ENCODE peak calls at places on chromosomes 7 and 10, in eight cellular contexts. G is cardiac muscle cell, F is brain microvascular endothelial cell, A is fibroblast of mammary gland, S is AG09309, E is Caco-2, I is body of pancreas, R is AG04450. C is an unnamed sample.

GRCh38 chr10:97788552-97789442 is 17.0 kb upstream of the SFRP5 start:
- DNase-seq in S (no peak), R (no peak), I (peak; percentile 89), E (peak; percentile 94), G (peak; percentile 59), A (no peak), F (no peak), C (no peak)

GRCh38 chr7:140607441-140607989 is 33.1 kb downstream of the DENND2A start:
- DNase-seq in I (peak; percentile 26), F (no peak), R (no peak), G (peak; percentile 92), A (peak; percentile 88), S (no peak), E (no peak), C (peak; percentile 87)

GRCh38 chr7:26198133-26198780 is 2.3 kb downstream of the HNRNPA2B1 start:
- DNase-seq in E (no peak), F (no peak), S (no peak), I (no peak), R (no peak), A (peak; percentile 43), G (no peak), C (no peak)

GRCh38 chr10:19212590-19212989 is 164.0 kb downstream of the MALRD1 start:
- DNase-seq in S (no peak), R (no peak), I (no peak), A (no peak), G (no peak), F (no peak), E (no peak), C (no peak)

GRCh38 chr10:127420138-127420684 is 128.9 kb upstream of the NPS start:
- DNase-seq in G (no peak), I (no peak), E (no peak), R (no peak), A (no peak), S (no peak), F (no peak), C (no peak)

GRCh38 chr7:69108041-69108440 is 490.2 kb upstream of the AUTS2 start:
- DNase-seq in G (no peak), E (no peak), A (no peak), I (no peak), S (no peak), F (no peak), R (no peak), C (no peak)

GRCh38 chr10:19333631-19334030 is 285.0 kb downstream of the MALRD1 start:
- DNase-seq in E (no peak), F (no peak), G (no peak), R (no peak), I (no peak), S (no peak), A (no peak), C (no peak)

GRCh38 chr10:129033790-129034272 is 433.2 kb upstream of the MGMT start:
- DNase-seq in E (no peak), A (no peak), S (no peak), F (no peak), I (no peak), G (no peak), R (no peak), C (no peak)

GRCh38 chr7:111292026-111292430 is 201.1 kb downstream of the LRRN3 start:
- DNase-seq in A (peak; percentile 8), F (no peak), E (no peak), G (peak; percentile 31), I (no peak), R (no peak), S (peak; percentile 23), C (peak; percentile 6)

GRCh38 chr7:23544913-23545354 is 13.2 kb upstream of the TRA2A start:
- DNase-seq in S (no peak), A (peak; percentile 6), G (peak; percentile 35), R (no peak), F (peak; percentile 35), I (no peak), E (peak; percentile 73), C (peak; percentile 59)

GRCh38 chr10:132722980-132723970 is 62.7 kb downstream of the NKX6-2 start:
- DNase-seq in S (no peak), A (no peak), R (no peak), F (no peak), I (no peak), G (no peak), E (no peak), C (no peak)

GRCh38 chr7:82229164-82229563 is 214.4 kb downstream of the CACNA2D1 start:
- DNase-seq in A (no peak), R (no peak), G (no peak), E (no peak), I (no peak), S (no peak), F (no peak), C (no peak)

GRCh38 chr10:32190890-32191491 is 134.8 kb upstream of the KIF5B start:
- DNase-seq in R (no peak), I (no peak), S (no peak), G (peak; percentile 56), E (no peak), F (no peak), A (peak; percentile 47), C (no peak)

GRCh38 chr7:44107961-44108767 is 4.0 kb downstream of the AEBP1 start:
- DNase-seq in A (no peak), S (no peak), E (no peak), R (no peak), F (no peak), I (no peak), G (no peak), C (no peak)

GRCh38 chr10:124211921-124212320 is 118.5 kb upstream of the CHST15 start:
- DNase-seq in E (no peak), I (no peak), G (peak; percentile 20), A (peak; percentile 50), R (no peak), S (peak; percentile 34), F (peak; percentile 73), C (peak; percentile 6)

GRCh38 chr10:329361-330099 is 194.3 kb downstream of the ZMYND11 start:
- DNase-seq in A (peak; percentile 96), R (peak; percentile 88), I (peak; percentile 89), F (peak; percentile 96), E (peak; percentile 91), G (peak; percentile 96), S (peak; percentile 86), C (peak; percentile 92)

GRCh38 chr7:25478925-25479324 is 250.6 kb upstream of the NPVF start:
- DNase-seq in A (peak; percentile 12), I (no peak), S (no peak), G (no peak), R (no peak), E (no peak), F (no peak), C (no peak)

GRCh38 chr10:68345621-68346020 is 12.9 kb upstream of the PBLD start:
- DNase-seq in E (no peak), G (no peak), I (no peak), F (no peak), S (no peak), R (no peak), A (no peak), C (no peak)

GRCh38 chr7:70640266-70640833 is 491.6 kb upstream of the GALNT17 start:
- DNase-seq in I (no peak), F (peak; percentile 35), S (peak; percentile 21), E (no peak), R (peak; percentile 59), G (no peak), A (peak; percentile 47), C (peak; percentile 24)

GRCh38 chr7:114530074-114530611 is 115.5 kb downstream of the FOXP2 start:
- DNase-seq in S (no peak), A (no peak), E (no peak), G (peak; percentile 18), F (peak; percentile 73), I (no peak), R (no peak), C (peak; percentile 20)

GRCh38 chr7:99195867-99196266 is 12.0 kb downstream of the KPNA7 start:
- DNase-seq in E (no peak), G (no peak), R (no peak), S (no peak), F (no peak), I (no peak), A (no peak), C (no peak)

GRCh38 chr7:107354639-107355038 is 115.2 kb upstream of the GPR22 start:
- DNase-seq in E (no peak), S (no peak), R (no peak), G (no peak), A (no peak), F (no peak), I (no peak), C (no peak)

GRCh38 chr10:52668024-52668423 is 104.6 kb downstream of the MBL2 start:
- DNase-seq in R (no peak), A (no peak), S (peak; percentile 75), I (no peak), E (no peak), F (peak; percentile 10), G (no peak), C (peak; percentile 55)

GRCh38 chr10:100562806-100563293 is 27.1 kb downstream of the HIF1AN start:
- DNase-seq in F (peak; percentile 23), G (peak; percentile 72), A (peak; percentile 57), S (no peak), E (peak; percentile 64), R (no peak), I (peak; percentile 16), C (peak; percentile 39)
- TF ChIP-seq CTCF in F (peak; percentile 63), G (peak; percentile 57), A (peak; percentile 42), S (peak; percentile 59), E (peak; percentile 71), R (peak; percentile 41), I (peak; percentile 38), C (peak; percentile 39)

GRCh38 chr7:55066479-55066878 is 47.7 kb downstream of the EGFR start:
- DNase-seq in E (peak; percentile 69), F (peak; percentile 65), R (no peak), G (no peak), I (no peak), A (peak; percentile 47), S (no peak), C (no peak)

GRCh38 chr7:55065079-55065478 is 46.3 kb downstream of the EGFR start:
- DNase-seq in R (peak; percentile 93), G (peak; percentile 97), E (peak; percentile 47), A (peak; percentile 100), S (peak; percentile 97), I (no peak), F (peak; percentile 96), C (peak; percentile 98)

GRCh38 chr7:55063633-55064032 is 44.8 kb downstream of the EGFR start:
- DNase-seq in R (no peak), A (peak; percentile 65), S (no peak), F (peak; percentile 59), I (no peak), E (no peak), G (no peak), C (peak; percentile 64)

GRCh38 chr7:55066938-55067337 is 48.1 kb downstream of the EGFR start:
- DNase-seq in I (no peak), E (peak; percentile 71), F (no peak), R (no peak), S (no peak), A (no peak), G (no peak), C (no peak)

GRCh38 chr7:55065511-55066229 is 46.9 kb downstream of the EGFR start:
- DNase-seq in F (peak; percentile 87), G (peak; percentile 84), S (no peak), A (peak; percentile 94), E (peak; percentile 64), I (no peak), R (peak; percentile 79), C (peak; percentile 91)
- H3K4me3 ChIP-seq in F (peak overlapping the region; percentile 12), G (no peak overlapping the region), S (no peak overlapping the region), A (no peak overlapping the region), E (no peak overlapping the region), I (no peak overlapping the region), R (peak overlapping the region; percentile 39), C (peak overlapping the region; percentile 37)

GRCh38 chr7:9719303-9719702 is 1254.4 kb upstream of the PHF14 start:
- DNase-seq in R (no peak), F (no peak), S (no peak), I (no peak), A (no peak), E (no peak), G (no peak), C (no peak)
- TF ChIP-seq CTCF in R (no peak), F (no peak), S (no peak), I (no peak), A (no peak), E (no peak), G (no peak), C (no peak)

GRCh38 chr7:55574062-55574717 is 1.9 kb upstream of the VOPP1 start:
- DNase-seq in G (peak; percentile 22), I (no peak), A (peak; percentile 14), F (no peak), E (no peak), S (no peak), R (no peak), C (peak; percentile 15)
- H3K4me3 ChIP-seq in G (no peak overlapping the region), I (no peak overlapping the region), A (no peak overlapping the region), F (no peak overlapping the region), E (no peak overlapping the region), S (no peak overlapping the region), R (no peak overlapping the region), C (no peak overlapping the region)

C was measured in foreskin fibroblast.